ENCODE peak calls at places on chromosome 13, in four cellular contexts. L is CD8-positive, alpha-beta T cell; H is heart left ventricle; P is choroid plexus epithelial cell. A is an unnamed sample.

GRCh38 chr13:100361504-100361903 is 227.1 kb downstream of the GGACT start:
- DNase-seq in H (no peak), L (no peak), P (no peak), A (no peak)

GRCh38 chr13:46575843-46576242 is 22.9 kb downstream of the LRCH1 start:
- DNase-seq in P (peak), L (no peak), H (no peak), A (no peak)

GRCh38 chr13:60137911-60138570 is 25.7 kb downstream of the DIAPH3 start:
- DNase-seq in H (no peak), P (no peak), L (no peak), A (no peak)

GRCh38 chr13:86585826-86586225 is 786.6 kb upstream of the SLITRK6 start:
- DNase-seq in P (peak), H (no peak), L (no peak), A (no peak)

GRCh38 chr13:108922108-108922507 is 292.7 kb downstream of the MYO16 start:
- DNase-seq in L (no peak), P (no peak), H (no peak), A (no peak)

GRCh38 chr13:51453308-51453958 is 597 bp upstream of the INTS6 start:
- DNase-seq in P (no peak), L (peak), H (peak), A (no peak)

GRCh38 chr13:45715351-45715750 is 13.2 kb downstream of the CBY2 start:
- DNase-seq in H (no peak), L (no peak), P (no peak), A (no peak)

GRCh38 chr13:44421853-44422525 is 48.4 kb downstream of the SERP2 start:
- DNase-seq in H (no peak), L (no peak), P (no peak), A (no peak)

GRCh38 chr13:31767175-31767900 is 28.0 kb downstream of the RXFP2 start:
- DNase-seq in P (peak), L (no peak), H (no peak), A (no peak)

GRCh38 chr13:111534646-111535461 is 214.4 kb downstream of the TEX29 start:
- DNase-seq in H (no peak), L (no peak), P (no peak), A (no peak)

GRCh38 chr13:30864352-30865130 is 41.5 kb upstream of the MEDAG start:
- DNase-seq in P (peak), H (no peak), L (no peak), A (no peak)

GRCh38 chr13:26436914-26437313 is 120.6 kb upstream of the WASF3 start:
- DNase-seq in L (no peak), H (no peak), P (no peak), A (no peak)
- H3K4me3 ChIP-seq in L (no peak), H (no peak), P (no peak), A (no peak)

GRCh38 chr13:110507678-110508381 is 53.7 kb downstream of the RAB20 start:
- DNase-seq in H (peak), P (no peak), L (no peak), A (peak)
- H3K4me3 ChIP-seq in H (no peak), P (no peak), L (no peak), A (peak)

GRCh38 chr13:24271231-24271610 is 38.2 kb upstream of the C1QTNF9 start:
- DNase-seq in H (no peak), L (no peak), P (no peak), A (no peak)

GRCh38 chr13:24273926-24274325 is 35.5 kb upstream of the C1QTNF9 start:
- DNase-seq in L (no peak), P (no peak), H (no peak), A (no peak)

GRCh38 chr13:24274452-24274971 is 34.9 kb upstream of the C1QTNF9 start:
- DNase-seq in L (peak), H (peak), P (peak), A (no peak)

GRCh38 chr13:24271611-24272451 is 37.5 kb upstream of the C1QTNF9 start:
- DNase-seq in P (peak), L (peak), H (peak), A (peak)

GRCh38 chr13:24272452-24273161 is 36.8 kb upstream of the C1QTNF9 start:
- DNase-seq in L (no peak), H (no peak), P (no peak), A (no peak)
- H3K4me3 ChIP-seq in L (peak), H (peak), P (no peak), A (peak)

DNA sequence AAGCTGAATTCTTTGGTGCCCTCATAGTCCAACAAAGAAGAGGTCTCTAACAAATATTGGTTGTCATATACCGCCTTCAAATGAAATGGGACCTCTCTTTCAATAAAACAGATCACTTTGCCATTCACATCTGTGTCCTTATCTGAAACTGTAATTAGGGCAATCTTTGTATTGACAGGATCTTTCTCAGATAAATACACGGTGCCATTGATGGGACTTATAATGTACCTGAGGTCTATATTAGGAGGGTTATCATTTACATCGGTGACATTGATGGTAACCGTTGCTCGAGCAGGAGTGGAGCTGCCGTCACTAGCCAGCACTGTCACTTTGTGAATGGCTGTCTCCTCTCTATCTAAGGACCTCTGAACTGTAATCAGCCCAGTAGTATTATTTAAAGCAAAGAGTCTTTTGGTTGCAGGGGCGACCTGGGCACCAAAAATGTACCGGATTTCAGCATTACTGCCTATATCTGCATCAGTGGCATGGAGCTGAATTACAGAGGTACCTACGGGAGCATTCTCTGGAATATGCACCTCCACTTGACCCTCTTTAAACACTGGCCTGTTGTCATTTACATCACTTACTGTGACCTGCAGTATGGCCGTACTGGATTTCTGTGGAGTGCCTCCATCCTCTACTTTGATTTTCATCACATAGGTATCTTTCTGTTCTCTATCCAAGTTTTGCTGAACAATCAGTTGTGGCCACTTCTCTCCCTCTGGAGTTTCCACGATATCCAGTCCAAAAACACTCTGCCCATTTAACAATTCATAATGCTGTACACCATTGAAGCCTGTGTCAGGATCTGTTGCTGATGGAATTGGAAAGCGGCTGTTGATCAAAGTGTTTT is 2.8 kb downstream of the PCDH9 start:
- DNase-seq in H (no peak), P (no peak), L (no peak), A (no peak)
- H3K4me3 ChIP-seq in H (peak), P (peak), L (no peak), A (no peak)

DNA sequence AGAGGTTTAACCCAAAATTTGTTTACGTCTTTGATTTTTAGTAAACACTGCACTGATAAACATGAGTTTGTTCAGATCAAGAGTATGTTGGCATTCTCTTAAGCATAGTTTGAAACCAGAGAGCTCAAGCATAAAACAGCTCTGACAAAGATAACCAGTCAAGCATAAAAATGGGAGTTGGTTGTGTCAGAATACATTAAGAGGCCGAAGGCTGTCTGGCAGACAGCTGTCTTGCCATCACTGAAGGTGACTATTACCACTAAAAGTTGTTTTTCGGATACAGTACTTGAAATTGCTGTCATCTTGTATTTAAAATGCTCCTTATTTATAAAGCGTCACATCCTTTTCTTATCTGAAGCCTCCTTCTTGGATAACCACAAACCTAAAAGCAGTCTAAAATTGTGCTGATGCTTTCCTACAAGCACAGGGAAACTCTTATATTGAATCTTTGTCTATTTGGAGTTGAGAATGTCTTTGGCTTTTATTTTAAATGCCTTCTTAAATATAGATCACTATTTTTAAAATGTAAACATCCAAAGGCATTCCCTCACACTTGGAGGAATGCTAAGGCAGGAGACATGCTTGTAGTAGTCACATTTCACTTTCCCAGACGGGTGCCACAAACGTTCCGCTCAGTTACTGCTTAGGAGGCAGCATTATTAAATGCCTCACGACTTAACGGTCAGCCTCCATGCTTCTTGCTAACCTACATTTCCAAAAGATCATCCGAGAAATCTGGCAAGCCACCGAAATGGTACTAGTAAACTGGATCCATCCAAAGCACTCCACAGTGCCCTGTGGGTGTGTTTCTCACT is 1.6 kb downstream of the SMAD9 start:
- DNase-seq in L (no peak), P (peak), H (no peak), A (no peak)
- H3K4me3 ChIP-seq in L (no peak), P (peak), H (peak), A (no peak)

GRCh38 chr13:62510906-62511655 is 1095.4 kb upstream of the PCDH20 start:
- DNase-seq in H (no peak), P (no peak), L (no peak), A (no peak)
- H3K4me3 ChIP-seq in H (no peak), P (no peak), L (no peak), A (no peak)

DNA sequence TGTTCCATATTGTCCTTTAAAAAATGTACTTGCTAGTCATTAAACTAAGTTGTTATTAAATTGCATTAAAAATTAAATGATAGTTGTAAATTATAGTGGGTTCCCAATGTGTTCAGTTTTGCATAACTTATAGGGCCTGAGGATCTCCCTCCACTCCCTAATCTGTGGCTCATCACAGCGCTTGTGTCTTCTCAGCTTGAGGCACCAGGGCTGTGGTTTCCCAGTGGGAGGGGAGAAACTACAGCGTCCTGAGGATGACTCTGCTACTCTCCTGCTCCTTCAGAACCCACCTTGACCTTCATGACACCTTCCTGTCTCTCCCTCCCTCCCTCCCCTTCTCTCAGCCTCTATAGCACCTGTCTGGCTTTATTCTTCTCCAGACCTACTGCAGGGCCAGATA is 1.4 kb downstream of the SGCG start:
- DNase-seq in L (no peak), P (no peak), H (no peak), A (no peak)
- H3K4me3 ChIP-seq in L (no peak), P (no peak), H (peak), A (no peak)

GRCh38 chr13:78602561-78603239 is 652 bp downstream of the POU4F1 start:
- DNase-seq in L (no peak), P (no peak), H (no peak), A (no peak)
- H3K4me3 ChIP-seq in L (peak), P (no peak), H (peak), A (peak)

DNA sequence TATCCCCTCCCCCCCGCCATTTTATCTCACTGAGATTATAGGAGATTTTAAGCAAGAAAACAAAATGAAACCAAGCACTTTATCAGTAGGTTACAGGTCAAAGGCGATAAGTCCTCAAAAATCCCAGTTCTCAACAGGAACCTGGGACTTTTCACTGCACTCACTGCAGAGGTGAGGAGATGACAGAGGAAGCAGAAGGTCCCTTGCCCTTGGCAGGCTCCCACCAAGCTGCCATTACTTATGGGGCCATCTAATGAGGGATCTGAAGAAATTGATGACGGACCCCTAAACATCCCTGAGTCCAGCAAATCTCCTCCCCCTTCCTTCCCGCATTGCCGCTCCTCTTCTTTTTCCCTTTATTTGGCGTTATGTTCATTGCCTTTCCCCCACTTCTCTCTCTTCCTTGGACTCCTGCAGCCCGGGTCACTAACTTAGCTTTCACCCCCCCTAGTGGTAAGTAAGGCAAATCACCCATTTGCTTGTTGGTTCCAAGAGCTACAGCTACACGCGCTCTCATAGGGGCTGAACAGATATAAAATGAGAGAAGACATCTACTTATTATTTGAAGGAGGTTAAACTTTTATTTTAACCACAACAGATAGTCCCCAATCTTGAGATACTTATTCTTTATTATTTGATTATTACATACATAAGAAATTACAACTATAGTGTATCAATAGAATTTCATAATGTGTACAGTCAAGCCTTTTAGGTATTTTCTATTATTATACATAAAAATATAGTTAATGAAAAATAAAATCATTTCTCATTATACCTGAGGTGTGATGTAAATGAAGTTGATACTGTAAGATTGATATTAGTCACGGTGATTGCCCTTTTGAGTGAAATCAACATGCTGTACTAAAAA is 52.0 kb upstream of the ARGLU1 start:
- DNase-seq in L (no peak), H (no peak), P (peak), A (no peak)
- H3K4me3 ChIP-seq in L (no peak), H (peak), P (peak), A (no peak)

A was measured in pancreas.